ENCODE peak calls at places on chromosomes 5 and 9, in ten cellular contexts. N, J, W, E, S, X, I, V, P and T are unnamed samples.

GRCh38 chr5:176733586-176734262 is 76.6 kb upstream of the UNC5A start:
- DNase-seq in N (peak; percentile 5), J (no peak), W (no peak), E (no peak), S (no peak), X (no peak), I (no peak), V (no peak), P (peak; percentile 14), T (no peak)

GRCh38 chr9:130561056-130561455 is 18.3 kb upstream of the FUBP3 start:
- DNase-seq in N (no peak), J (no peak), W (no peak), E (peak; percentile 65), S (no peak), X (no peak), I (no peak), V (peak; percentile 30), P (no peak), T (no peak)

GRCh38 chr9:112439171-112439570 is 47.5 kb upstream of the KIAA1958 start:
- DNase-seq in N (no peak), J (no peak), W (no peak), E (no peak), S (no peak), X (no peak), I (no peak), V (no peak), P (no peak), T (no peak)

GRCh38 chr9:108586451-108586850 is 269.3 kb downstream of the ACTL7B start:
- DNase-seq in N (no peak), J (no peak), W (no peak), E (no peak), S (no peak), X (no peak), I (no peak), V (no peak), P (no peak), T (no peak)

GRCh38 chr5:159316519-159317383 is 13.5 kb downstream of the IL12B start:
- DNase-seq in N (no peak), J (peak; percentile 22), W (peak; percentile 41), E (no peak), S (no peak), X (no peak), I (peak; percentile 61), V (peak; percentile 26), P (peak; percentile 61), T (no peak)

GRCh38 chr9:76456202-76456926 is 2.6 kb upstream of the GCNT1 start:
- DNase-seq in N (no peak), J (peak; percentile 18), W (no peak), E (no peak), S (no peak), X (no peak), I (peak; percentile 71), V (peak; percentile 68), P (peak; percentile 65), T (no peak)

GRCh38 chr5:102583663-102584062 is 84.9 kb upstream of the SLCO6A1 start:
- DNase-seq in N (no peak), J (no peak), W (no peak), E (no peak), S (no peak), X (no peak), I (peak; percentile 42), V (no peak), P (no peak), T (no peak)

GRCh38 chr5:133928690-133929393 is 39.6 kb downstream of the C5orf15 start:
- DNase-seq in N (no peak), J (no peak), W (no peak), E (no peak), S (no peak), X (no peak), I (no peak), V (no peak), P (no peak), T (no peak)

GRCh38 chr9:3241290-3241689 is 284.5 kb downstream of the RFX3 start:
- DNase-seq in N (no peak), J (no peak), W (no peak), E (no peak), S (no peak), X (no peak), I (no peak), V (no peak), P (peak; percentile 32), T (no peak)

GRCh38 chr5:157215143-157215825 is 34.6 kb downstream of the ITK start:
- DNase-seq in N (no peak), J (no peak), W (no peak), E (no peak), S (no peak), X (no peak), I (no peak), V (no peak), P (no peak), T (no peak)

GRCh38 chr9:78054180-78054579 is 22.6 kb upstream of the GNAQ start:
- DNase-seq in N (no peak), J (no peak), W (no peak), E (no peak), S (no peak), X (no peak), I (no peak), V (peak; percentile 11), P (no peak), T (no peak)

GRCh38 chr9:120708526-120709224 is 5.6 kb downstream of the MEGF9 start:
- DNase-seq in N (no peak), J (no peak), W (no peak), E (no peak), S (no peak), X (no peak), I (no peak), V (no peak), P (no peak), T (no peak)

GRCh38 chr9:120711354-120711753 is 2.9 kb downstream of the MEGF9 start:
- DNase-seq in N (no peak), J (no peak), W (no peak), E (no peak), S (no peak), X (no peak), I (peak; percentile 51), V (no peak), P (no peak), T (no peak)

GRCh38 chr9:120711841-120712538 is 2.3 kb downstream of the MEGF9 start:
- DNase-seq in N (no peak), J (no peak), W (no peak), E (no peak), S (no peak), X (no peak), I (no peak), V (no peak), P (no peak), T (no peak)

GRCh38 chr9:120712539-120713031 is 1.7 kb downstream of the MEGF9 start:
- DNase-seq in N (no peak), J (no peak), W (no peak), E (no peak), S (no peak), X (no peak), I (no peak), V (no peak), P (no peak), T (no peak)

GRCh38 chr9:120710110-120710981 is 3.9 kb downstream of the MEGF9 start:
- DNase-seq in N (no peak), J (no peak), W (peak; percentile 52), E (no peak), S (no peak), X (no peak), I (peak; percentile 85), V (peak; percentile 56), P (no peak), T (no peak)
- H3K4me1 ChIP-seq in N (no peaks in the 10 kb centered on the region), J (peaks cover 8% of the 10 kb centered on the region), W (peaks cover 15% of the 10 kb centered on the region), E (no peaks in the 10 kb centered on the region), S (peaks cover 47% of the 10 kb centered on the region), X (peaks cover 34% of the 10 kb centered on the region), I (peaks cover 27% of the 10 kb centered on the region), V (peaks cover 69% of the 10 kb centered on the region), P (no peaks in the 10 kb centered on the region), T (peaks cover 42% of the 10 kb centered on the region)

GRCh38 chr9:69229367-69229766 is 55.3 kb downstream of the TJP2 start:
- DNase-seq in N (no peak), J (no peak), W (no peak), E (no peak), S (no peak), X (no peak), I (no peak), V (no peak), P (no peak), T (no peak)

GRCh38 chr9:69218166-69218565 is 44.1 kb downstream of the TJP2 start:
- DNase-seq in N (no peak), J (no peak), W (no peak), E (no peak), S (no peak), X (no peak), I (no peak), V (no peak), P (no peak), T (no peak)

GRCh38 chr9:69221036-69221435 is 47.0 kb downstream of the TJP2 start:
- DNase-seq in N (no peak), J (no peak), W (no peak), E (no peak), S (no peak), X (no peak), I (no peak), V (no peak), P (no peak), T (no peak)

GRCh38 chr9:69222953-69223352 is 48.9 kb downstream of the TJP2 start:
- DNase-seq in N (no peak), J (no peak), W (no peak), E (no peak), S (no peak), X (no peak), I (no peak), V (no peak), P (no peak), T (no peak)

DNA sequence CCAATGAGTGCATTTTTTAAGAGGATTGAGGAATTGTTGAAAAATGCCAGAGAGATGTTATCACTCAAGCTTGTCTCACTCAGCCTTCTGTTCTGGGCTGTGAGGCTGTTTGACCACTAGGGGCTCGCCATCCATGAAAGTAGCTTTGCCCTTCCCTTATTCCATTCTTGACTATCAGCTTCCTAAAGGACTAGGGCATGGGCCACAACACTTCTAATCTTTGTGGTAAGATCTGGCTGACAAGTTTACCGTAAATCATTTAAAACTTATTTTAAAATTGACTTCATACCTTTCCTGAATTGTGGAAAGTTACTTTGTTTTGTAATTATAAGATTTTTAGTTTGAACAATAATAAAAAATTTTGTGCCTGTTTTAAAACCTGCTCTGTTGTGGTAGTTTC is 49.5 kb downstream of the TJP2 start:
- DNase-seq in N (no peak), J (peak; percentile 51), W (peak; percentile 43), E (no peak), S (no peak), X (no peak), I (no peak), V (peak; percentile 49), P (peak; percentile 79), T (no peak)
- TF ChIP-seq CTCF in N (peak; percentile 36), J (peak; percentile 32), W (peak; percentile 53), E (peak; percentile 39), S (peak; percentile 60), X (peak; percentile 45), I (peak; percentile 44), V (peak; percentile 84), P (peak; percentile 88), T (peak; percentile 63)

GRCh38 chr5:180235846-180236245 is 26.8 kb upstream of the RASGEF1C start:
- DNase-seq in N (no peak), J (no peak), W (no peak), E (no peak), S (no peak), X (no peak), I (no peak), V (no peak), P (no peak), T (no peak)
- H3K4me1 ChIP-seq in N (no peaks in the 10 kb centered on the region), J (no peaks in the 10 kb centered on the region), W (no peaks in the 10 kb centered on the region), E (no peaks in the 10 kb centered on the region), S (no peaks in the 10 kb centered on the region), X (no peaks in the 10 kb centered on the region), I (no peaks in the 10 kb centered on the region), V (no peaks in the 10 kb centered on the region), P (no peaks in the 10 kb centered on the region), T (no peaks in the 10 kb centered on the region)

GRCh38 chr5:142206801-142207200 is 98.2 kb downstream of the NDFIP1 start:
- DNase-seq in N (no peak), J (no peak), W (no peak), E (no peak), S (no peak), X (no peak), I (no peak), V (no peak), P (no peak), T (no peak)
- TF ChIP-seq CTCF in N (no peak), J (no peak), W (no peak), E (no peak), S (no peak), X (no peak), I (no peak), V (peak; percentile 45), P (peak; percentile 24), T (no peak)